ENCODE peak calls at places on chromosomes 4 and X, in six cellular contexts. R, X, A, G, Q and P are unnamed samples.

GRCh38 chrX:107715331-107716044 is 60.1 kb downstream of the TSC22D3 start:
- DNase-seq in R (no peak), A (no peak), G (no peak), Q (no peak), X (peak), P (no peak)

GRCh38 chr4:48538358-48538757 is 48.3 kb downstream of the ZAR1 start:
- DNase-seq in G (no peak), R (peak), A (no peak), Q (no peak), X (no peak), P (no peak)

GRCh38 chr4:180189639-180190038 is 2053.6 kb upstream of the TENM3 start:
- DNase-seq in Q (no peak), A (no peak), R (no peak), G (no peak), X (no peak), P (no peak)

GRCh38 chr4:129362685-129363274 is 266.8 kb downstream of the C4orf33 start:
- DNase-seq in R (peak), X (peak), G (peak), Q (no peak), A (peak), P (no peak)

GRCh38 chr4:186204611-186205144 is 13.3 kb downstream of the CYP4V2 start:
- DNase-seq in X (no peak), A (no peak), Q (no peak), R (no peak), G (no peak), P (no peak)

GRCh38 chrX:48918303-48918643 is 551 bp downstream of the PIM2 start:
- DNase-seq in X (no peak), G (no peak), A (no peak), R (no peak), Q (no peak), P (no peak)

GRCh38 chr4:336099-336892 is 1.3 kb upstream of the ZNF141 start:
- DNase-seq in A (peak), G (peak), Q (no peak), X (peak), R (peak), P (no peak)

GRCh38 chr4:100827756-100828155 is 309.9 kb upstream of the EMCN start:
- DNase-seq in A (no peak), Q (no peak), R (no peak), X (no peak), G (no peak), P (no peak)

GRCh38 chr4:123939621-123940020 is 543.0 kb downstream of the SPRY1 start:
- DNase-seq in R (no peak), A (no peak), X (no peak), G (no peak), Q (no peak), P (no peak)

GRCh38 chr4:148205481-148205880 is 236.7 kb downstream of the NR3C2 start:
- DNase-seq in A (no peak), R (no peak), G (no peak), X (no peak), Q (no peak), P (no peak)

GRCh38 chr4:159019356-159019755 is 83.5 kb upstream of the RAPGEF2 start:
- DNase-seq in Q (no peak), G (no peak), R (no peak), X (no peak), A (no peak), P (no peak)

GRCh38 chrX:7270018-7270417 is 122.1 kb upstream of the PUDP start:
- DNase-seq in A (no peak), X (no peak), R (no peak), G (no peak), Q (no peak), P (no peak)

GRCh38 chrX:22538581-22538980 is 265.9 kb downstream of the CBLL2 start:
- DNase-seq in R (no peak), Q (no peak), A (no peak), G (no peak), X (no peak), P (no peak)

GRCh38 chr4:174580597-174580996 is 58.3 kb upstream of the HPGD start:
- DNase-seq in G (peak), Q (no peak), A (no peak), R (no peak), X (no peak), P (no peak)
- H3K27ac ChIP-seq in G (no peak), Q (no peak), A (no peak), R (no peak), X (no peak), P (no peak)

GRCh38 chr4:146443525-146443924 is 78.2 kb downstream of the SLC10A7 start:
- DNase-seq in R (no peak), X (no peak), G (no peak), Q (no peak), A (no peak), P (no peak)
- H3K27ac ChIP-seq in R (no peak), X (no peak), G (no peak), Q (no peak), A (no peak), P (no peak)

DNA sequence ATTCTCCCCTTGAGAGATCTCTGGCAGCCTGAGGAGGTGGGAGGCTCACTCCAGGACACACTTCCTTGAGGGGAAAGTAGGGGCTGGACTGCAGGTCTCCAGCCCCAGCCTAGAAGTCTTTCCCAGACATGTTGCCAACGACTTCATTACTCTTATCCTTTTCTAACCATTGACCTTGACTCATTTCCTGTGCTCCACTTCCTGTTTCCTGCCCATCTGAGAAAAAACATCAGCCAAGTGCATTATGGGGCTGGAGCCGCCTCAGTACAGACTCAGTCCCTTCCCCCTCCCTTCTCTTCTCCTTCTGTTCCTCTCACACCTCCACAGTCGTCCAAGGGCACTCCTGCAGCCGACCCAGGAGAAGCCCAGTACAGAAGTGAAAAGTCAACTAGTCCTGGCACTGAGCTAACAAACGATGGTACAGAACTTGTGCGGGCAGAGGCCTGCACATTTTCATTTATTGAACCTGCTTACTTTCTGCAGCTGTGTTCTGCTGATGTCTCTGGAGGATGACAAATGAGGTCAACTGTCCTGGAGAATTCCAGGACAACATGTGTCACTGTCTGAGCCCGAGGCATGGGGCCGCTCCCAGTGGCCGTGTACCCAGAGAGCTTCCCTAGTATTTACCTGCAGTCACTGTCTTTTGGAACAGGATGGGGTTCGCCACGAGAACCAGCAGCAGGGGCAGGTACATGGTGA is 20.1 kb downstream of the GPR143 start:
- DNase-seq in G (no peak), A (no peak), Q (no peak), R (no peak), X (no peak), P (no peak)
- H3K27ac ChIP-seq in G (no peak), A (no peak), Q (no peak), R (no peak), X (no peak), P (no peak)

GRCh38 chr4:8205241-8205707 is 6.2 kb downstream of the SH3TC1 start:
- DNase-seq in G (no peak), Q (no peak), R (no peak), A (no peak), X (peak), P (no peak)
- H3K27ac ChIP-seq in G (no peak), Q (no peak), R (no peak), A (no peak), X (no peak), P (no peak)